ENCODE peak calls at places on chromosomes 3 and 15, in eight cellular contexts. One of them, this sample, is unnamed.
A peak's percentile ranks its signal among the peaks of the same experiment; 100 is the strongest.

GRCh38 chr3:126104742-126105605 is 21.1 kb upstream of the SLC41A3 start:
- DNase-seq in activated naive CD4-positive, alpha-beta T cell: no peak
- DNase-seq in HFFc6: no peak
- DNase-seq in lower lobe of right lung: no peak
- DNase-seq in ecto neural progenitor cell: no peak
- DNase-seq in NCI-H1105 treated with DMSO at 0.1 percent for 48 hours: no peak
- DNase-seq in DMS 273 treated with DMSO at 0.1 percent for 48 hours: no peak
- DNase-seq in OCI-LY7: no peak
- DNase-seq in this sample: no peak

GRCh38 chr3:15409774-15410173 is 17.6 kb downstream of the METTL6 start:
- DNase-seq in activated naive CD4-positive, alpha-beta T cell: no peak
- DNase-seq in HFFc6: no peak
- DNase-seq in lower lobe of right lung: no peak
- DNase-seq in ecto neural progenitor cell: no peak
- DNase-seq in NCI-H1105 treated with DMSO at 0.1 percent for 48 hours: no peak
- DNase-seq in DMS 273 treated with DMSO at 0.1 percent for 48 hours: no peak
- DNase-seq in OCI-LY7: no peak
- DNase-seq in this sample: no peak

GRCh38 chr15:29913528-29914135 is 91.4 kb upstream of the TJP1 start:
- DNase-seq in activated naive CD4-positive, alpha-beta T cell: no peak
- DNase-seq in HFFc6: peak; percentile 64
- DNase-seq in lower lobe of right lung: no peak
- DNase-seq in ecto neural progenitor cell: no peak
- DNase-seq in NCI-H1105 treated with DMSO at 0.1 percent for 48 hours: no peak
- DNase-seq in DMS 273 treated with DMSO at 0.1 percent for 48 hours: no peak
- DNase-seq in OCI-LY7: no peak
- DNase-seq in this sample: no peak

GRCh38 chr3:57826286-57826951 is 70.3 kb downstream of the SLMAP start:
- DNase-seq in activated naive CD4-positive, alpha-beta T cell: no peak
- DNase-seq in HFFc6: no peak
- DNase-seq in lower lobe of right lung: no peak
- DNase-seq in ecto neural progenitor cell: no peak
- DNase-seq in NCI-H1105 treated with DMSO at 0.1 percent for 48 hours: no peak
- DNase-seq in DMS 273 treated with DMSO at 0.1 percent for 48 hours: no peak
- DNase-seq in OCI-LY7: no peak
- DNase-seq in this sample: no peak

GRCh38 chr3:193948459-193948858 is 187.5 kb upstream of the HES1 start:
- DNase-seq in activated naive CD4-positive, alpha-beta T cell: no peak
- DNase-seq in HFFc6: no peak
- DNase-seq in lower lobe of right lung: no peak
- DNase-seq in ecto neural progenitor cell: no peak
- DNase-seq in NCI-H1105 treated with DMSO at 0.1 percent for 48 hours: peak; percentile 31
- DNase-seq in DMS 273 treated with DMSO at 0.1 percent for 48 hours: no peak
- DNase-seq in OCI-LY7: no peak
- DNase-seq in this sample: no peak

GRCh38 chr3:50340404-50341329 is at the start of gene RASSF1:
- DNase-seq in activated naive CD4-positive, alpha-beta T cell: no peak
- DNase-seq in HFFc6: peak; percentile 48
- DNase-seq in lower lobe of right lung: peak; percentile 89
- DNase-seq in ecto neural progenitor cell: no peak
- DNase-seq in NCI-H1105 treated with DMSO at 0.1 percent for 48 hours: no peak
- DNase-seq in DMS 273 treated with DMSO at 0.1 percent for 48 hours: no peak
- DNase-seq in OCI-LY7: peak; percentile 52
- DNase-seq in this sample: peak; percentile 91

GRCh38 chr3:121111914-121112612 is 204.1 kb downstream of the STXBP5L start:
- DNase-seq in activated naive CD4-positive, alpha-beta T cell: no peak
- DNase-seq in HFFc6: no peak
- DNase-seq in lower lobe of right lung: no peak
- DNase-seq in ecto neural progenitor cell: peak; percentile 55
- DNase-seq in NCI-H1105 treated with DMSO at 0.1 percent for 48 hours: no peak
- DNase-seq in DMS 273 treated with DMSO at 0.1 percent for 48 hours: no peak
- DNase-seq in OCI-LY7: no peak
- DNase-seq in this sample: no peak

GRCh38 chr3:188049890-188050530 is 103.9 kb upstream of the LPP start:
- DNase-seq in activated naive CD4-positive, alpha-beta T cell: no peak
- DNase-seq in HFFc6: no peak
- DNase-seq in lower lobe of right lung: no peak
- DNase-seq in ecto neural progenitor cell: no peak
- DNase-seq in NCI-H1105 treated with DMSO at 0.1 percent for 48 hours: no peak
- DNase-seq in DMS 273 treated with DMSO at 0.1 percent for 48 hours: no peak
- DNase-seq in OCI-LY7: peak; percentile 74
- DNase-seq in this sample: no peak

GRCh38 chr3:138338244-138338643 is 8.6 kb upstream of the NME9 start:
- DNase-seq in activated naive CD4-positive, alpha-beta T cell: no peak
- DNase-seq in HFFc6: no peak
- DNase-seq in lower lobe of right lung: no peak
- DNase-seq in ecto neural progenitor cell: no peak
- DNase-seq in NCI-H1105 treated with DMSO at 0.1 percent for 48 hours: no peak
- DNase-seq in DMS 273 treated with DMSO at 0.1 percent for 48 hours: no peak
- DNase-seq in OCI-LY7: no peak
- DNase-seq in this sample: no peak

GRCh38 chr3:101010316-101010715 is 17.1 kb upstream of the ABI3BP start:
- DNase-seq in activated naive CD4-positive, alpha-beta T cell: no peak
- DNase-seq in HFFc6: peak; percentile 86
- DNase-seq in lower lobe of right lung: no peak
- DNase-seq in ecto neural progenitor cell: no peak
- DNase-seq in NCI-H1105 treated with DMSO at 0.1 percent for 48 hours: no peak
- DNase-seq in DMS 273 treated with DMSO at 0.1 percent for 48 hours: no peak
- DNase-seq in OCI-LY7: no peak
- DNase-seq in this sample: no peak

GRCh38 chr15:94673801-94674200 is 442.4 kb downstream of the MCTP2 start:
- DNase-seq in activated naive CD4-positive, alpha-beta T cell: no peak
- DNase-seq in HFFc6: no peak
- DNase-seq in lower lobe of right lung: no peak
- DNase-seq in ecto neural progenitor cell: no peak
- DNase-seq in NCI-H1105 treated with DMSO at 0.1 percent for 48 hours: no peak
- DNase-seq in DMS 273 treated with DMSO at 0.1 percent for 48 hours: no peak
- DNase-seq in OCI-LY7: no peak
- DNase-seq in this sample: no peak

GRCh38 chr15:95457520-95457919 is 873.0 kb upstream of the NR2F2 start:
- DNase-seq in activated naive CD4-positive, alpha-beta T cell: no peak
- DNase-seq in HFFc6: no peak
- DNase-seq in lower lobe of right lung: no peak
- DNase-seq in ecto neural progenitor cell: no peak
- DNase-seq in NCI-H1105 treated with DMSO at 0.1 percent for 48 hours: no peak
- DNase-seq in DMS 273 treated with DMSO at 0.1 percent for 48 hours: no peak
- DNase-seq in OCI-LY7: no peak
- DNase-seq in this sample: peak; percentile 64

GRCh38 chr3:45479627-45480026 is 91.3 kb downstream of the LARS2 start:
- DNase-seq in activated naive CD4-positive, alpha-beta T cell: no peak
- DNase-seq in HFFc6: peak; percentile 88
- DNase-seq in lower lobe of right lung: no peak
- DNase-seq in ecto neural progenitor cell: no peak
- DNase-seq in NCI-H1105 treated with DMSO at 0.1 percent for 48 hours: no peak
- DNase-seq in DMS 273 treated with DMSO at 0.1 percent for 48 hours: no peak
- DNase-seq in OCI-LY7: no peak
- DNase-seq in this sample: no peak

GRCh38 chr3:13380991-13381390 is 39.1 kb downstream of the NUP210 start:
- DNase-seq in activated naive CD4-positive, alpha-beta T cell: no peak
- DNase-seq in HFFc6: no peak
- DNase-seq in lower lobe of right lung: no peak
- DNase-seq in ecto neural progenitor cell: no peak
- DNase-seq in NCI-H1105 treated with DMSO at 0.1 percent for 48 hours: no peak
- DNase-seq in DMS 273 treated with DMSO at 0.1 percent for 48 hours: no peak
- DNase-seq in OCI-LY7: no peak
- DNase-seq in this sample: no peak

GRCh38 chr3:60514085-60514649 is 737.1 kb downstream of the FHIT start:
- DNase-seq in activated naive CD4-positive, alpha-beta T cell: no peak
- DNase-seq in HFFc6: no peak
- DNase-seq in lower lobe of right lung: no peak
- DNase-seq in ecto neural progenitor cell: no peak
- DNase-seq in NCI-H1105 treated with DMSO at 0.1 percent for 48 hours: no peak
- DNase-seq in DMS 273 treated with DMSO at 0.1 percent for 48 hours: no peak
- DNase-seq in OCI-LY7: no peak
- DNase-seq in this sample: no peak

GRCh38 chr3:43753743-43754142 is 63.0 kb downstream of the ABHD5 start:
- DNase-seq in activated naive CD4-positive, alpha-beta T cell: no peak
- DNase-seq in HFFc6: peak; percentile 76
- DNase-seq in lower lobe of right lung: no peak
- DNase-seq in ecto neural progenitor cell: no peak
- DNase-seq in NCI-H1105 treated with DMSO at 0.1 percent for 48 hours: no peak
- DNase-seq in DMS 273 treated with DMSO at 0.1 percent for 48 hours: no peak
- DNase-seq in OCI-LY7: no peak
- DNase-seq in this sample: no peak

GRCh38 chr3:178646205-178646604 is 110.0 kb downstream of the KCNMB2 start:
- DNase-seq in activated naive CD4-positive, alpha-beta T cell: no peak
- DNase-seq in HFFc6: no peak
- DNase-seq in lower lobe of right lung: no peak
- DNase-seq in ecto neural progenitor cell: no peak
- DNase-seq in NCI-H1105 treated with DMSO at 0.1 percent for 48 hours: no peak
- DNase-seq in DMS 273 treated with DMSO at 0.1 percent for 48 hours: no peak
- DNase-seq in OCI-LY7: no peak
- DNase-seq in this sample: no peak

GRCh38 chr3:73351423-73352071 is 273.2 kb downstream of the PDZRN3 start:
- DNase-seq in activated naive CD4-positive, alpha-beta T cell: no peak
- DNase-seq in HFFc6: no peak
- DNase-seq in lower lobe of right lung: no peak
- DNase-seq in ecto neural progenitor cell: no peak
- DNase-seq in NCI-H1105 treated with DMSO at 0.1 percent for 48 hours: no peak
- DNase-seq in DMS 273 treated with DMSO at 0.1 percent for 48 hours: no peak
- DNase-seq in OCI-LY7: no peak
- DNase-seq in this sample: no peak

GRCh38 chr3:189238071-189238470 is 66.3 kb downstream of the TPRG1 start:
- DNase-seq in activated naive CD4-positive, alpha-beta T cell: no peak
- DNase-seq in HFFc6: no peak
- DNase-seq in lower lobe of right lung: no peak
- DNase-seq in ecto neural progenitor cell: no peak
- DNase-seq in NCI-H1105 treated with DMSO at 0.1 percent for 48 hours: no peak
- DNase-seq in DMS 273 treated with DMSO at 0.1 percent for 48 hours: no peak
- DNase-seq in OCI-LY7: no peak
- DNase-seq in this sample: no peak

GRCh38 chr3:19427417-19428149 is 279.3 kb downstream of the KCNH8 start:
- DNase-seq in activated naive CD4-positive, alpha-beta T cell: no peak
- DNase-seq in HFFc6: no peak
- DNase-seq in lower lobe of right lung: no peak
- DNase-seq in ecto neural progenitor cell: no peak
- DNase-seq in NCI-H1105 treated with DMSO at 0.1 percent for 48 hours: no peak
- DNase-seq in DMS 273 treated with DMSO at 0.1 percent for 48 hours: no peak
- DNase-seq in OCI-LY7: no peak
- DNase-seq in this sample: no peak

GRCh38 chr15:58167095-58167591 is 29.0 kb downstream of the AQP9 start:
- DNase-seq in activated naive CD4-positive, alpha-beta T cell: no peak
- DNase-seq in HFFc6: no peak
- DNase-seq in lower lobe of right lung: no peak
- DNase-seq in ecto neural progenitor cell: no peak
- DNase-seq in NCI-H1105 treated with DMSO at 0.1 percent for 48 hours: no peak
- DNase-seq in DMS 273 treated with DMSO at 0.1 percent for 48 hours: no peak
- DNase-seq in OCI-LY7: no peak
- DNase-seq in this sample: no peak

GRCh38 chr3:36756272-36756671 is 8.1 kb downstream of the DCLK3 start:
- DNase-seq in activated naive CD4-positive, alpha-beta T cell: no peak
- DNase-seq in HFFc6: no peak
- DNase-seq in lower lobe of right lung: no peak
- DNase-seq in ecto neural progenitor cell: no peak
- DNase-seq in NCI-H1105 treated with DMSO at 0.1 percent for 48 hours: no peak
- DNase-seq in DMS 273 treated with DMSO at 0.1 percent for 48 hours: no peak
- DNase-seq in OCI-LY7: no peak
- DNase-seq in this sample: no peak

GRCh38 chr3:188021502-188022040 is 132.4 kb upstream of the LPP start:
- DNase-seq in activated naive CD4-positive, alpha-beta T cell: no peak
- DNase-seq in HFFc6: peak; percentile 90
- DNase-seq in lower lobe of right lung: no peak
- DNase-seq in ecto neural progenitor cell: no peak
- DNase-seq in NCI-H1105 treated with DMSO at 0.1 percent for 48 hours: no peak
- DNase-seq in DMS 273 treated with DMSO at 0.1 percent for 48 hours: no peak
- DNase-seq in OCI-LY7: no peak
- DNase-seq in this sample: no peak

GRCh38 chr3:104632947-104633346 is 733.8 kb upstream of the ALCAM start:
- DNase-seq in activated naive CD4-positive, alpha-beta T cell: no peak
- DNase-seq in HFFc6: no peak
- DNase-seq in lower lobe of right lung: no peak
- DNase-seq in ecto neural progenitor cell: no peak
- DNase-seq in NCI-H1105 treated with DMSO at 0.1 percent for 48 hours: no peak
- DNase-seq in DMS 273 treated with DMSO at 0.1 percent for 48 hours: no peak
- DNase-seq in OCI-LY7: no peak
- DNase-seq in this sample: no peak

GRCh38 chr3:66822059-66823009 is 175.8 kb upstream of the KBTBD8 start:
- DNase-seq in activated naive CD4-positive, alpha-beta T cell: peak; percentile 1
- DNase-seq in HFFc6: peak; percentile 50
- DNase-seq in lower lobe of right lung: peak; percentile 61
- DNase-seq in ecto neural progenitor cell: peak; percentile 72
- DNase-seq in NCI-H1105 treated with DMSO at 0.1 percent for 48 hours: peak; percentile 35
- DNase-seq in DMS 273 treated with DMSO at 0.1 percent for 48 hours: no peak
- DNase-seq in OCI-LY7: peak; percentile 73
- DNase-seq in this sample: no peak

GRCh38 chr3:171745577-171746319 is 64.5 kb downstream of the PLD1 start:
- DNase-seq in activated naive CD4-positive, alpha-beta T cell: no peak
- DNase-seq in HFFc6: no peak
- DNase-seq in lower lobe of right lung: no peak
- DNase-seq in ecto neural progenitor cell: no peak
- DNase-seq in NCI-H1105 treated with DMSO at 0.1 percent for 48 hours: no peak
- DNase-seq in DMS 273 treated with DMSO at 0.1 percent for 48 hours: no peak
- DNase-seq in OCI-LY7: no peak
- DNase-seq in this sample: no peak

GRCh38 chr3:172307143-172307560 is 141.1 kb downstream of the GHSR start:
- DNase-seq in activated naive CD4-positive, alpha-beta T cell: no peak
- DNase-seq in HFFc6: peak; percentile 61
- DNase-seq in lower lobe of right lung: no peak
- DNase-seq in ecto neural progenitor cell: no peak
- DNase-seq in NCI-H1105 treated with DMSO at 0.1 percent for 48 hours: no peak
- DNase-seq in DMS 273 treated with DMSO at 0.1 percent for 48 hours: no peak
- DNase-seq in OCI-LY7: no peak
- DNase-seq in this sample: no peak